ENCODE peak calls at places on chromosomes 13 and 19, in six cellular contexts. One of them, this sample, is unnamed.

GRCh38 chr13:25886438-25887214 is 165.2 kb downstream of the SHISA2 start:
- DNase-seq in right lobe of liver: no peak
- DNase-seq in thoracic aorta: no peak
- DNase-seq in Peyer's patch: no peak
- DNase-seq in AG10803: peak; percentile 12
- DNase-seq in WTC11: no peak
- DNase-seq in this sample: no peak

GRCh38 chr13:102328909-102329308 is 72.9 kb downstream of the FGF14 start:
- DNase-seq in right lobe of liver: no peak
- DNase-seq in AG10803: no peak
- DNase-seq in WTC11: no peak
- DNase-seq in Peyer's patch: no peak
- DNase-seq in thoracic aorta: no peak
- DNase-seq in this sample: no peak

GRCh38 chr13:92745233-92745632 is 481.4 kb upstream of the GPC6 start:
- DNase-seq in AG10803: no peak
- DNase-seq in thoracic aorta: no peak
- DNase-seq in WTC11: no peak
- DNase-seq in right lobe of liver: no peak
- DNase-seq in Peyer's patch: no peak
- DNase-seq in this sample: no peak

GRCh38 chr19:58575183-58576041 is 2.3 kb upstream of the MZF1 start:
- DNase-seq in Peyer's patch: peak; percentile 83
- DNase-seq in AG10803: peak; percentile 91
- DNase-seq in WTC11: peak; percentile 92
- DNase-seq in right lobe of liver: peak; percentile 93
- DNase-seq in thoracic aorta: peak; percentile 71
- DNase-seq in this sample: no peak

GRCh38 chr13:114222461-114222968 is 12.2 kb upstream of the CDC16 start:
- DNase-seq in right lobe of liver: no peak
- DNase-seq in thoracic aorta: no peak
- DNase-seq in WTC11: no peak
- DNase-seq in Peyer's patch: no peak
- DNase-seq in AG10803: no peak
- DNase-seq in this sample: no peak

GRCh38 chr19:6828698-6829633 is 56.5 kb downstream of the VAV1 start:
- DNase-seq in Peyer's patch: no peak
- DNase-seq in thoracic aorta: no peak
- DNase-seq in right lobe of liver: no peak
- DNase-seq in WTC11: peak; percentile 36
- DNase-seq in AG10803: no peak
- DNase-seq in this sample: no peak

GRCh38 chr19:33781536-33781935 is 15.1 kb upstream of the KCTD15 start:
- DNase-seq in WTC11: no peak
- DNase-seq in thoracic aorta: no peak
- DNase-seq in right lobe of liver: no peak
- DNase-seq in Peyer's patch: no peak
- DNase-seq in AG10803: no peak
- DNase-seq in this sample: no peak

GRCh38 chr19:3586124-3586626 is 897 bp downstream of the GIPC3 start:
- DNase-seq in WTC11: peak; percentile 77
- DNase-seq in Peyer's patch: no peak
- DNase-seq in right lobe of liver: no peak
- DNase-seq in AG10803: no peak
- DNase-seq in thoracic aorta: no peak
- DNase-seq in this sample: no peak

GRCh38 chr19:31066385-31066784 is 282.9 kb downstream of the TSHZ3 start:
- DNase-seq in AG10803: peak; percentile 67
- DNase-seq in WTC11: no peak
- DNase-seq in right lobe of liver: no peak
- DNase-seq in Peyer's patch: no peak
- DNase-seq in thoracic aorta: no peak
- DNase-seq in this sample: peak; percentile 72

GRCh38 chr13:71513414-71514063 is 353.5 kb downstream of the DACH1 start:
- DNase-seq in WTC11: no peak
- DNase-seq in Peyer's patch: no peak
- DNase-seq in thoracic aorta: no peak
- DNase-seq in AG10803: no peak
- DNase-seq in right lobe of liver: no peak
- DNase-seq in this sample: no peak

GRCh38 chr19:6740589-6741348 is 1.3 kb downstream of the TRIP10 start:
- DNase-seq in right lobe of liver: no peak
- DNase-seq in thoracic aorta: no peak
- DNase-seq in WTC11: peak; percentile 75
- DNase-seq in AG10803: peak; percentile 23
- DNase-seq in Peyer's patch: peak; percentile 60
- DNase-seq in this sample: no peak

GRCh38 chr19:18150776-18151624 is 2.0 kb upstream of the PIK3R2 start:
- DNase-seq in AG10803: no peak
- DNase-seq in right lobe of liver: no peak
- DNase-seq in thoracic aorta: no peak
- DNase-seq in WTC11: no peak
- DNase-seq in Peyer's patch: no peak
- DNase-seq in this sample: no peak

GRCh38 chr19:16405091-16405490 is 66.7 kb downstream of the EPS15L1 start:
- DNase-seq in AG10803: no peak
- DNase-seq in right lobe of liver: peak; percentile 36
- DNase-seq in Peyer's patch: no peak
- DNase-seq in thoracic aorta: no peak
- DNase-seq in WTC11: no peak
- DNase-seq in this sample: no peak

GRCh38 chr13:27569405-27569804 is 50.9 kb downstream of the LNX2 start:
- DNase-seq in right lobe of liver: no peak
- DNase-seq in AG10803: no peak
- DNase-seq in thoracic aorta: no peak
- DNase-seq in Peyer's patch: no peak
- DNase-seq in WTC11: no peak
- DNase-seq in this sample: no peak

GRCh38 chr19:13646758-13647157 is 117.6 kb upstream of the MRI1 start:
- DNase-seq in thoracic aorta: no peak
- DNase-seq in right lobe of liver: no peak
- DNase-seq in Peyer's patch: no peak
- DNase-seq in AG10803: no peak
- DNase-seq in WTC11: no peak
- DNase-seq in this sample: no peak

GRCh38 chr19:45098521-45099464 is 5.8 kb downstream of the PPP1R37 start:
- DNase-seq in thoracic aorta: no peak
- DNase-seq in Peyer's patch: no peak
- DNase-seq in right lobe of liver: no peak
- DNase-seq in WTC11: no peak
- DNase-seq in AG10803: peak; percentile 33
- DNase-seq in this sample: no peak

GRCh38 chr19:43380771-43381386 is 27.4 kb downstream of the CD177 start:
- DNase-seq in WTC11: no peak
- DNase-seq in Peyer's patch: no peak
- DNase-seq in right lobe of liver: no peak
- DNase-seq in thoracic aorta: no peak
- DNase-seq in AG10803: no peak
- DNase-seq in this sample: no peak

GRCh38 chr13:49436890-49437289 is 7.0 kb downstream of the CAB39L start:
- DNase-seq in WTC11: no peak
- DNase-seq in thoracic aorta: no peak
- DNase-seq in Peyer's patch: no peak
- DNase-seq in right lobe of liver: no peak
- DNase-seq in AG10803: peak; percentile 75
- DNase-seq in this sample: no peak

GRCh38 chr19:36423925-36424324 is 5.5 kb upstream of the ZFP82 start:
- DNase-seq in right lobe of liver: no peak
- DNase-seq in Peyer's patch: no peak
- DNase-seq in thoracic aorta: no peak
- DNase-seq in AG10803: no peak
- DNase-seq in WTC11: no peak
- DNase-seq in this sample: no peak

GRCh38 chr19:10891360-10892108 is 20.2 kb downstream of the CARM1 start:
- DNase-seq in thoracic aorta: no peak
- DNase-seq in right lobe of liver: no peak
- DNase-seq in AG10803: no peak
- DNase-seq in WTC11: no peak
- DNase-seq in Peyer's patch: no peak
- DNase-seq in this sample: no peak

GRCh38 chr13:30727491-30728350 is 7.6 kb upstream of the ALOX5AP start:
- DNase-seq in thoracic aorta: no peak
- DNase-seq in right lobe of liver: no peak
- DNase-seq in Peyer's patch: no peak
- DNase-seq in WTC11: no peak
- DNase-seq in AG10803: no peak
- DNase-seq in this sample: no peak

GRCh38 chr19:15297416-15298224 is 34.7 kb downstream of the BRD4 start:
- DNase-seq in Peyer's patch: no peak
- DNase-seq in AG10803: peak; percentile 70
- DNase-seq in WTC11: peak; percentile 33
- DNase-seq in right lobe of liver: no peak
- DNase-seq in thoracic aorta: no peak
- DNase-seq in this sample: no peak

GRCh38 chr19:3670258-3670795 is 29.9 kb downstream of the PIP5K1C start:
- DNase-seq in right lobe of liver: no peak
- DNase-seq in AG10803: peak; percentile 87
- DNase-seq in thoracic aorta: peak; percentile 76
- DNase-seq in WTC11: no peak
- DNase-seq in Peyer's patch: no peak
- DNase-seq in this sample: no peak

GRCh38 chr13:99991013-99991805 is 9.6 kb downstream of the ZIC2 start:
- DNase-seq in WTC11: peak; percentile 46
- DNase-seq in right lobe of liver: no peak
- DNase-seq in AG10803: no peak
- DNase-seq in Peyer's patch: no peak
- DNase-seq in thoracic aorta: no peak
- DNase-seq in this sample: no peak

GRCh38 chr13:111859361-111860105 is 207.4 kb upstream of the SOX1 start:
- DNase-seq in Peyer's patch: no peak
- DNase-seq in WTC11: no peak
- DNase-seq in thoracic aorta: no peak
- DNase-seq in right lobe of liver: no peak
- DNase-seq in AG10803: no peak
- DNase-seq in this sample: no peak

GRCh38 chr13:41848435-41849255 is 112.3 kb downstream of the VWA8 start:
- DNase-seq in WTC11: no peak
- DNase-seq in AG10803: peak; percentile 36
- DNase-seq in right lobe of liver: no peak
- DNase-seq in Peyer's patch: no peak
- DNase-seq in thoracic aorta: no peak
- DNase-seq in this sample: no peak

GRCh38 chr13:72521965-72522661 is 205.3 kb downstream of the MZT1 start:
- DNase-seq in thoracic aorta: no peak
- DNase-seq in AG10803: no peak
- DNase-seq in Peyer's patch: no peak
- DNase-seq in WTC11: no peak
- DNase-seq in right lobe of liver: no peak
- DNase-seq in this sample: no peak
- TF ChIP-seq CTCF in thoracic aorta: no peak
- TF ChIP-seq CTCF in AG10803: no peak
- TF ChIP-seq CTCF in Peyer's patch: no peak
- TF ChIP-seq CTCF in WTC11: no peak
- TF ChIP-seq CTCF in right lobe of liver: no peak
- TF ChIP-seq CTCF in this sample: no peak

GRCh38 chr19:28634031-28634328 is 579.0 kb downstream of the UQCRFS1 start:
- DNase-seq in Peyer's patch: no peak
- DNase-seq in right lobe of liver: no peak
- DNase-seq in thoracic aorta: no peak
- DNase-seq in WTC11: no peak
- DNase-seq in AG10803: no peak
- DNase-seq in this sample: no peak
- TF ChIP-seq CTCF in Peyer's patch: no peak
- TF ChIP-seq CTCF in right lobe of liver: no peak
- TF ChIP-seq CTCF in thoracic aorta: peak; percentile 3
- TF ChIP-seq CTCF in WTC11: no peak
- TF ChIP-seq CTCF in AG10803: no peak
- TF ChIP-seq CTCF in this sample: no peak

DNA sequence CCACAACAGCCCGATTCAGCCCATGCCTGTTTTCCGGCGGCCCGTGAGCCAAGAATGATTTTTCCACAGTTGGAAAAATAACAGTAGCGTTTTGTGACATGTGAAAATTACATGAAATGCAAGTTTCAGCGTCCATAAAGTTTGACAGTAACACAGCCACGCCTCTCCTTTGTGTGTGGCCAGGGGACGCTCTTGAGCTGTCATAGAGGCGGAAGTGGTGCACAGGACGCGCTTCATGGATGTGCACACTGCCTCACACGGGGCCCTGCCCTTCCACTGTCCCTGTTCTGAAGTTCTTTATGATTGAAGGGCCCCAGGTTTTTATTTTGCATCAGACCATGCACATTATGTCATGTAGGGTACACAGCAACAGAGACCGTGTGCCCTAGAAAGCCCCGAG is 12.4 kb upstream of the ELAVL1 start:
- DNase-seq in AG10803: no peak
- DNase-seq in Peyer's patch: peak; percentile 56
- DNase-seq in WTC11: no peak
- DNase-seq in thoracic aorta: no peak
- DNase-seq in right lobe of liver: no peak
- DNase-seq in this sample: no peak
- TF ChIP-seq CTCF in AG10803: no peak
- TF ChIP-seq CTCF in Peyer's patch: peak; percentile 78
- TF ChIP-seq CTCF in WTC11: no peak
- TF ChIP-seq CTCF in thoracic aorta: no peak
- TF ChIP-seq CTCF in right lobe of liver: peak; percentile 14
- TF ChIP-seq CTCF in this sample: peak; percentile 14

GRCh38 chr13:46778879-46779278 is 18.1 kb downstream of the ESD start:
- DNase-seq in WTC11: no peak
- DNase-seq in Peyer's patch: no peak
- DNase-seq in right lobe of liver: no peak
- DNase-seq in AG10803: peak; percentile 64
- DNase-seq in thoracic aorta: no peak
- DNase-seq in this sample: no peak
- TF ChIP-seq CTCF in WTC11: no peak
- TF ChIP-seq CTCF in Peyer's patch: no peak
- TF ChIP-seq CTCF in right lobe of liver: no peak
- TF ChIP-seq CTCF in AG10803: no peak
- TF ChIP-seq CTCF in thoracic aorta: no peak
- TF ChIP-seq CTCF in this sample: no peak

GRCh38 chr19:38143847-38144246 is 80.2 kb downstream of the DPF1 start:
- DNase-seq in AG10803: no peak
- DNase-seq in Peyer's patch: no peak
- DNase-seq in thoracic aorta: no peak
- DNase-seq in WTC11: no peak
- DNase-seq in right lobe of liver: no peak
- DNase-seq in this sample: no peak
- TF ChIP-seq CTCF in AG10803: peak; percentile 28
- TF ChIP-seq CTCF in Peyer's patch: no peak
- TF ChIP-seq CTCF in thoracic aorta: no peak
- TF ChIP-seq CTCF in WTC11: no peak
- TF ChIP-seq CTCF in right lobe of liver: no peak
- TF ChIP-seq CTCF in this sample: peak; percentile 33

DNA sequence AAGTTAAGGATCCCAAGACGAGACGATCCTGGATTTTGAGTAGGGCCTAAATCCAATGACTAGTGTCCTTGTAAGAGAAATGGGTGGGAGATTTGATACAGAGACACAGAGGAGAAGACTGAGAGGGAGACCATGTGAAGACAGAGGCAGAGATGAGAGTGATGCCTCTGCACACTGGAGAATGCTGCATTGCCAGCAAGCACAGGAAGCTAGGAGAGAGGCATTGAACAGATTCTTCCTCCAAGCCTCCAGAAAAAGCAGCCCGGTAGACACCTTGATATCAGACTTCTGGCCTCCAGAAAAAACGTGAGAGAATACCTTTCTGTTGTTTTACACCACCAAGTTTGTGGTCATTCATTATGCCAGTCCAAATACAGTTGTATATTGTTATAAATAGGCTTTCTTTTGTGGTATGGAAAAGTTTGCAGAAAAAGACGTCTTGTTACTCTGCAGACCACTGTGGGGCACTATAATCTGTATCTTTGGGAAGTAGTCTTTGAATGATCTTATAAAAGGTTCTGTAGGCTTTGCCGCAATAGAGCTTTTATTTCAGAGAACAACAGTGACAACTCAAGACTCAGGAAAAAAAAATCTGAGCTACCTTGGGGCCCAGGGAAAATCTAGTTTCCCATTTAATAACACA is 17.9 kb upstream of the RFC3 start:
- DNase-seq in thoracic aorta: no peak
- DNase-seq in AG10803: peak; percentile 53
- DNase-seq in WTC11: no peak
- DNase-seq in Peyer's patch: no peak
- DNase-seq in right lobe of liver: no peak
- DNase-seq in this sample: peak; percentile 34
- TF ChIP-seq CTCF in thoracic aorta: no peak
- TF ChIP-seq CTCF in AG10803: peak; percentile 65
- TF ChIP-seq CTCF in WTC11: no peak
- TF ChIP-seq CTCF in Peyer's patch: no peak
- TF ChIP-seq CTCF in right lobe of liver: peak; percentile 57
- TF ChIP-seq CTCF in this sample: peak; percentile 61